ENCODE peak calls at places on chromosomes 5 and 9, in four cellular contexts. P is H54, C is tibial nerve, R is H1. J is an unnamed sample.

GRCh38 chr5:50711280-50711679 is 44.8 kb downstream of the PARP8 start:
- DNase-seq in R (no peak), P (peak), C (no peak), J (peak)

GRCh38 chr5:13107553-13107952 is 836.9 kb downstream of the DNAH5 start:
- DNase-seq in P (no peak), C (no peak), R (no peak), J (no peak)

GRCh38 chr5:9479981-9480380 is 65.9 kb downstream of the SEMA5A start:
- DNase-seq in P (no peak), C (no peak), R (no peak), J (no peak)

GRCh38 chr9:124007468-124008306 is 3.9 kb upstream of the LHX2 start:
- DNase-seq in C (no peak), R (no peak), P (no peak), J (no peak)

GRCh38 chr5:117414926-117415325 is 840.3 kb upstream of the SEMA6A start:
- DNase-seq in P (no peak), R (no peak), C (no peak), J (no peak)

GRCh38 chr5:93164690-93165089 is 416.3 kb downstream of the NR2F1-AS1 start:
- DNase-seq in R (no peak), C (no peak), P (no peak), J (no peak)

GRCh38 chr5:53930457-53930856 is 370.0 kb downstream of the NDUFS4 start:
- DNase-seq in P (no peak), R (no peak), C (no peak), J (no peak)

GRCh38 chr5:1545126-1545797 is 21.5 kb upstream of the LPCAT1 start:
- DNase-seq in C (no peak), R (no peak), P (no peak), J (no peak)

GRCh38 chr9:89440548-89440947 is 57.4 kb downstream of the SEMA4D start:
- DNase-seq in C (no peak), P (no peak), R (no peak), J (no peak)
- TF ChIP-seq POLR2A in C (no peak), P (no peak), R (no peak), J (no peak)

GRCh38 chr9:37056521-37056920 is 22.5 kb upstream of the PAX5 start:
- DNase-seq in R (no peak), C (no peak), P (no peak), J (no peak)

GRCh38 chr9:37054513-37054776 is 20.4 kb upstream of the PAX5 start:
- DNase-seq in R (no peak), P (no peak), C (no peak), J (no peak)

GRCh38 chr9:37060821-37061220 is 26.8 kb upstream of the PAX5 start:
- DNase-seq in R (no peak), C (no peak), P (no peak), J (no peak)

GRCh38 chr9:37053684-37054512 is 19.8 kb upstream of the PAX5 start:
- DNase-seq in C (no peak), P (no peak), R (no peak), J (no peak)

GRCh38 chr9:37056086-37056485 is 22.0 kb upstream of the PAX5 start:
- DNase-seq in R (no peak), C (no peak), P (no peak), J (no peak)
- TF ChIP-seq POLR2A in R (no peak), C (no peak), P (no peak), J (no peak)

DNA sequence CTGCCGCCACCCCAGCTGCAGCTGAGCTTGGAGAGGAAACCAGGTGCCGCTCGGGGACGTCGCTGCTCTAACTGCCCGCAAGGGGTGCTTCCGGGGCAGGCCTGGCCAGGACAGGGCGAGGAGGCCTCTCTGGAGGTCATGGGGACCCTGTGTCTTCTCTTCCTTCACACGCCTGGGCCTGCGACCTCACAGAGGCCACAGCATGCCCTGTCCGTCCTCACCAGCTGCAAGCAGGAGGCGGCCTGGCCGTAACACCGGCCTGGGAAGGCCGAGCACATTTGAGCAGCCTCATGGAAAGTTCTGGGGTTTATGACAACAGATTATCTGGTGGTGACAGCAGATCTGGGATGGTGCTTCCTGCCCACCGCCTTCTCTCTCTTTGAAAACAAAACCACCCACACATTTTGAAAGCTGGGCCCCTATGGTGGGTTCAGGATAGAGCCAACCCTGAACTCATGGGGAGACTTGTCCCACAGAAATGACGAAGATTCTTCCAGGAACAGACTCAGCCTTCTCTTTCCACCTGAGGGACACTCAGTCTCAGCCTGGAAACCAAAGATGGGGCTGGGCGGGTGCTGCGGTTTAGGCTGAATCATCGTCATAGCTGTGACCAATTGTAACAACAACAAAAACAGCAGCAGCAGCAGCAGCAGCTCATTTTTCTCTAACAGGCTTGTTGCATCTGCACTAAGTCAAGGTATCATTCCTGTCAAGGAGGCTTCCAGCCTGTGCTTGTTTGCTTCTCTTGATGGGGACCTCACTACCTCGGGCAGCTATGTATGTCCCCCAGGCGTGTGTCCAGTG is 99.6 kb upstream of the RAPGEF1 start:
- DNase-seq in P (peak), C (peak), R (no peak), J (no peak)
- TF ChIP-seq POLR2A in P (no peak), C (no peak), R (no peak), J (no peak)

DNA sequence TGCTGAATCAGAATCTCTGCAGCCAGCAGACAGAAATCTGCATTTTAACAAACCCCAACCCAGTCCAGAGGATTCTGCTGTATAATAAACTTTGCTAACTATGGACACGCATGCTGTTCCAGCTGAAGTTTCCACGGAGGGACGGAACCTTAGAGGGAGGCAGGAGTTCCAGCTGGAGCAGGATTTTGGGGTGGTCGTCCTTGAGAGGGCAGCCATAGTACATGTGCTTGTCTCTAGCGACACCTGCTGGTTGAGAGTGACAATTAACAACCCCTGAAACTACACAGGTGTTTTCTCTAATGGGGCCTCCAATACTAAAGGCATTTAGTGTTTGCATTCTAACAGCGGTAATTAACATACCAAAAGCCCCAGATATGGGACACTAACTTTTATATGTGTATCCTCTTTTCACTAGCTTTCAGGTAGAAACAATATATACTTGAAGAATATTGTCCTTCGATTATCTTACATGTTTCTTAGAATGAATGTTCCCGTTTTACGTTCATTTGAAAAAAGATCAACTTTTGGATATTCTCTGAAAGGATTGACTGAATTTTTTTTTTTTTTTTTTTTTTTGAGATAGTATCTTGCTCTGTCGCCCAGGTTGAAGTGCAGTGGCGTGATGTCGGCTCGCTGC is 32.4 kb upstream of the FSD1L start:
- DNase-seq in R (peak), P (peak), C (peak), J (peak)
- TF ChIP-seq POLR2A in R (no peak), P (no peak), C (no peak), J (no peak)

GRCh38 chr5:177447611-177448243 is 1.1 kb downstream of the PRR7 start:
- DNase-seq in C (no peak), R (peak), P (peak), J (no peak)
- TF ChIP-seq POLR2A in C (no peak), R (no peak), P (peak), J (no peak)

GRCh38 chr9:128684065-128684324 is 5.0 kb upstream of the SET start:
- DNase-seq in C (no peak), P (peak), R (no peak), J (no peak)

GRCh38 chr9:128684325-128685021 is 4.5 kb upstream of the SET start:
- DNase-seq in R (peak), P (peak), C (peak), J (no peak)

GRCh38 chr9:128687453-128687852 is 1.6 kb upstream of the SET start:
- DNase-seq in R (no peak), P (no peak), C (no peak), J (no peak)

GRCh38 chr9:128685022-128685332 is 4.0 kb upstream of the SET start:
- DNase-seq in P (no peak), C (no peak), R (no peak), J (no peak)

GRCh38 chr9:128685636-128686489 is 3.2 kb upstream of the SET start:
- DNase-seq in P (no peak), R (no peak), C (no peak), J (no peak)
- TF ChIP-seq POLR2A in P (no peak), R (no peak), C (no peak), J (no peak)

GRCh38 chr5:58455495-58455894 is 4.4 kb downstream of the PLK2 start:
- DNase-seq in P (no peak), R (no peak), C (no peak), J (no peak)

GRCh38 chr5:58453326-58453725 is 6.6 kb downstream of the PLK2 start:
- DNase-seq in P (no peak), R (no peak), C (no peak), J (no peak)

GRCh38 chr5:58452566-58453258 is 7.2 kb downstream of the PLK2 start:
- DNase-seq in P (no peak), R (no peak), C (no peak), J (no peak)

GRCh38 chr5:58455066-58455465 is 4.8 kb downstream of the PLK2 start:
- DNase-seq in P (no peak), C (no peak), R (no peak), J (no peak)

DNA sequence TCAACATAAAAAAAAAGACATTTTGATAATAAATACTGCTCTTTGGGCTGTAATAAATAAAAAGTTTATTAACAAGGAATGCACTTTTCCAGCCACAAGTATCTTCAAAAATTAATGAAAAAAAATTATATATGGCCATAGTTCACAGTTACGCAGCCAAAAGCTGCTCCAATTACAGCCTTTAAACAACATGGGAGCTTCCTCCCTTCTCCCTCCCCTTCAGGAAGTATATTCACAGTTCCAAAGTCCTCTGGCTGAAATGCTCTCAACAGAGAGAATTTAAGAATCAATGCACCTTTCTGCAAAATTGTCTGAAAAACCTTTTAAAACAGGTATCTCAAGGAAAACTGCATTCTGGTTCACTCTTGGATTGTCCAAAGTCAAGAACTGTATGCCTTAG is 5.9 kb downstream of the PLK2 start:
- DNase-seq in R (no peak), C (no peak), P (no peak), J (no peak)
- TF ChIP-seq POLR2A in R (no peak), C (no peak), P (no peak), J (no peak)

GRCh38 chr9:89047667-89048066 is 56.4 kb downstream of the S1PR3 start:
- DNase-seq in P (no peak), R (no peak), C (no peak), J (no peak)

GRCh38 chr9:89051421-89051820 is 60.2 kb downstream of the S1PR3 start:
- DNase-seq in C (no peak), R (no peak), P (no peak), J (no peak)

GRCh38 chr9:89048611-89049010 is 57.3 kb downstream of the S1PR3 start:
- DNase-seq in P (no peak), R (no peak), C (no peak), J (no peak)

GRCh38 chr9:89054865-89055495 is 63.7 kb downstream of the S1PR3 start:
- DNase-seq in C (no peak), R (no peak), P (no peak), J (no peak)

DNA sequence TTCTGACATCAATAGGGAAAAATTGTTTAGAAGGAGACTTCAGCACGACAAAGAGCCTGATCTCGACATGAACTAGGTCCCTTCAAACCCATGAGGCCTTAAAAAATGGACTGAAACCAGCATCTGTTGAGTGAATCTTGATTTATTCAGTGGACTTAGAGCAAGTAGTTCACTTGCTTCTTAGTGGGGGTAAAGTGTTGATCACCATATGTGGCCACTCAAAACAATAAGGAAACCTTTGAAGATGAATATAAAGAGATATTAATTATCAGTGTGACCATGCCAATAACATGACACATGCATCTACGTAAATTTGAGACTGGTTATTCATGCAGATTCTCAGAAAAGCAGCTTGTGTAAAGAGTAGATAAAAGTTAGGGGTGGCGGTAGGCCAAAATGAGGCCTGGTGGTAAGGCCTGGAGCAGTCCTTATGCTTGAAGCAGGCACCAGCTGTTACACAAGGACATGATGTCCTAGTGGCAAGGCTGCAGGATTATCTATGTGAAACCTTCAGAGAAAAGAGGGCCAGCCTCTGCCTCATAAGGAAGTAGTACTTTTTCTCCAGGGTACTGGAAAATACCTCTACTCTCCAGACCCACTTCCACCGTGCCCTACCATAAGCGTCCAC is 61.3 kb downstream of the S1PR3 start:
- DNase-seq in C (no peak), P (no peak), R (no peak), J (no peak)
- TF ChIP-seq POLR2A in C (no peak), P (no peak), R (no peak), J (no peak)

DNA sequence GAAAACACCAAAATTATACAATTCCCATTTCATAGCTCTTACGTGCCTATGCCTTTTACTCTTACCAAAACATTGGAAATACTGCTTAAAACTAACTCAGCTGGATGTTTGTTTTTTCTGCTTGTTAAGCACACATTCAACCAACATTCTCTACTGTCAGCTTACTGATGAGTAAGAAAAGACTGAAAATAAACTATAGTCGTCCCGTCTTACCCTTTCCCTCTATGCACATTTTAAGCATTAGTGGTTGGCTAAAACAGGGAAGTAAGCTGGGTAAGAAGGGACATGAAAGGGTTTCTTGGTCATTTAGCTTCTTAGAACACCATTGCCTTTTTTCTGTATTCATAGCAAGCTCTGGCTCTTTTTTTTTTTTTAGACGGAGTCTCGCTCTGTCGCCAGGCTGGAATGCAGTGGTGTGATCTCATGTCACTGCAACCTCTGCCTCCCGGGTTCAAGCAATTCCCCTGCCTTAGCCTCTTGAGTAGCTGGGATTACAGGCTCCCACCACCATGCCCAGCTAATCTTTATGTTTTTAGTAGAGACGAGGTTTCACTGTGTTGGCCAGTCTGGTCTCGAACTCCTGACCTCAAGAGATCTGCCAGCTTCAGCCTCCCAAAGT is 232.1 kb upstream of the PCSK5 start:
- DNase-seq in C (no peak), P (no peak), R (no peak), J (no peak)
- TF ChIP-seq POLR2A in C (no peak), P (no peak), R (no peak), J (no peak)

GRCh38 chr5:73625905-73626811 is at the start of gene ARHGEF28:
- DNase-seq in C (peak), R (peak), P (peak), J (peak)
- TF ChIP-seq POLR2A in C (peak), R (no peak), P (peak), J (no peak)

J was measured in GM12891.